ENCODE peak calls at places on chromosomes 4 and X, in five cellular contexts. F is gastrocnemius medialis, K is astrocyte, C is adrenal gland, N is upper lobe of left lung. W is an unnamed sample. For H3K36me3, the result is how much of the 10 kb centered on the place peaks cover.

GRCh38 chr4:78057600-78058560 is 757 bp downstream of the FRAS1 start:
- DNase-seq in N (peak), F (peak), C (peak), K (peak), W (peak)

GRCh38 chrX:17812763-17813162 is 48.3 kb downstream of the RAI2 start:
- DNase-seq in F (no peak), K (no peak), C (peak), N (no peak), W (peak)

GRCh38 chrX:31508338-31508737 is 436.5 kb upstream of the FTHL17 start:
- DNase-seq in N (no peak), K (peak), F (no peak), C (no peak), W (no peak)

GRCh38 chr4:120842046-120842445 is 80.5 kb downstream of the PRDM5 start:
- DNase-seq in F (no peak), C (no peak), K (peak), N (no peak), W (no peak)

GRCh38 chrX:112799425-112799824 is 41.2 kb downstream of the AMOT start:
- DNase-seq in F (no peak), C (no peak), N (no peak), K (no peak), W (no peak)

GRCh38 chrX:128846385-128846784 is 676.9 kb downstream of the SMARCA1 start:
- DNase-seq in N (no peak), C (no peak), K (no peak), F (no peak), W (no peak)

GRCh38 chr4:7410470-7410869 is 24.3 kb downstream of the PSAPL1 start:
- DNase-seq in F (no peak), N (no peak), C (no peak), K (peak), W (no peak)

GRCh38 chrX:106178826-106179225 is 10.7 kb downstream of the PWWP3B start:
- DNase-seq in N (no peak), K (no peak), C (no peak), F (no peak), W (no peak)

GRCh38 chrX:129654652-129655546 is at the start of gene APLN:
- DNase-seq in K (peak), C (peak), F (no peak), N (no peak), W (no peak)

GRCh38 chrX:71143508-71143907 is 1.1 kb upstream of the NLGN3 start:
- DNase-seq in F (peak), K (no peak), C (peak), N (no peak), W (peak)

GRCh38 chr4:88794952-88795351 is 97.3 kb upstream of the NAP1L5 start:
- DNase-seq in N (no peak), K (no peak), C (no peak), F (no peak), W (no peak)

GRCh38 chr4:129094347-129094746 is 1.0 kb upstream of the SCLT1 start:
- DNase-seq in K (no peak), F (no peak), N (no peak), C (no peak), W (no peak)

GRCh38 chr4:163694385-163694784 is 199.9 kb downstream of the TMA16 start:
- DNase-seq in N (no peak), K (peak), F (no peak), C (no peak), W (peak)

GRCh38 chr4:158371158-158371557 is 150.5 kb upstream of the RXFP1 start:
- DNase-seq in F (no peak), N (no peak), C (no peak), K (peak), W (peak)

GRCh38 chr4:32161382-32161781 is 1441.2 kb downstream of the PCDH7 start:
- DNase-seq in N (no peak), C (no peak), K (peak), F (no peak), W (peak)

GRCh38 chrX:77900688-77901087 is 1.4 kb downstream of the COX7B start:
- DNase-seq in K (no peak), F (no peak), N (no peak), C (no peak), W (no peak)

GRCh38 chr4:164383187-164384181 is 370.4 kb upstream of the SMIM31 start:
- DNase-seq in N (no peak), F (no peak), C (no peak), K (peak), W (peak)

GRCh38 chr4:15836362-15836761 is 58.2 kb downstream of the CD38 start:
- DNase-seq in F (no peak), C (no peak), N (no peak), K (no peak), W (peak)

GRCh38 chr4:106766519-106766918 is 269.6 kb downstream of the DKK2 start:
- DNase-seq in C (no peak), K (peak), N (no peak), F (no peak), W (no peak)

GRCh38 chr4:188109157-188109755 is at the start of gene TRIML2:
- DNase-seq in N (no peak), K (no peak), C (no peak), F (no peak), W (peak)

GRCh38 chrX:46326161-46326560 is 219.1 kb downstream of the ZNF674 start:
- DNase-seq in K (peak), N (no peak), C (no peak), F (no peak), W (peak)

GRCh38 chr4:156751486-156751885 is 220.1 kb downstream of the PDGFC start:
- DNase-seq in C (no peak), N (no peak), K (peak), F (no peak), W (peak)

GRCh38 chr4:139454111-139454600 is at the start of gene RAB33B:
- DNase-seq in F (no peak), C (no peak), N (no peak), K (no peak), W (peak)

GRCh38 chr4:158496030-158496741 is 25.5 kb upstream of the RXFP1 start:
- DNase-seq in C (peak), N (peak), K (no peak), F (no peak), W (peak)

GRCh38 chr4:22987861-22988260 is 295.1 kb downstream of the GBA3 start:
- DNase-seq in N (no peak), K (peak), F (peak), C (no peak), W (peak)

GRCh38 chrX:47958943-47959342 is 44.8 kb downstream of the ZNF182 start:
- DNase-seq in K (no peak), N (no peak), F (no peak), C (no peak), W (peak)

GRCh38 chrX:41827886-41828285 is 95.5 kb downstream of the CASK start:
- DNase-seq in C (no peak), N (no peak), K (peak), F (no peak), W (no peak)

DNA sequence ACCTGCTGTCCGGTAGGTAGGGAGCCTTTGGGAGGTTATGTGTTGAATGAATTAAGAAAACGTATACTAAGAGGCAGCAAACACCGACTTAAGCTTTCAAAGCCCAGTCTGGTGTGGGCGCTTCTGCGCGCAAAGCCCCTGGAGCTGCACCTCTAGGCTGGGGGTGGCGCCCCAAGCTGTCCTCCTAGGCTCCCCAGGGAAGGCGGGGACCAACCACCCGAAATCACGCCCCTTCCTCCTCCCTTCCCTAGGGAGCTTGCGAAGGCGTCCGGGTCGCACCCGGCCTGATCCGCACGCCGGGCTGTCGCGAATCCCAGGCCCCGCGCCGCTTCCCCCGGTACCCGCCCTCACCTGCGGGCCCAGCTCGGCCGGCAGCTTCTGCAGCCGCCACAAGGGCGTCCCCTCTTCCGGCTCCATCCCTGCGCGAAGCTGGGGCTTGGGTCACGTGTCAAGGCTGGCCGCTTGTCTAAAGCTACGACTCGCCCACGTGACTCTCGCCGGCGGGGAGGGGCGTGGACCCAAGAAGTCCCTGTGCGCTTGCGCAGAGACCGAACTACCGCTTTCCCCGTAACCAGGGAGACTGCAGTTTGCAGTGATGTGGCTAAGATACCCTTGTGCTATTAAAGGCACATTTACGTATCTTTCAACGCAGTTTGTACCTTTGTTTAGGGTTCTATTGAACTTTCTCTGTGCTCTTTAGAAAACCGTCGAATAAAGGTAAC is at the start of gene COMMD8:
- DNase-seq in C (peak), F (peak), K (peak), N (peak), W (peak)
- TF ChIP-seq CTCF in C (peak), F (peak), K (no peak), N (peak), W (peak)

GRCh38 chrX:1462110-1462509 is 9.4 kb upstream of the ASMTL start:
- DNase-seq in C (no peak), N (no peak), K (no peak), F (no peak), W (no peak)

GRCh38 chrX:1462596-1463251 is 10.0 kb upstream of the ASMTL start:
- DNase-seq in F (no peak), N (peak), C (peak), K (peak), W (peak)

GRCh38 chrX:1464282-1465131 is 11.8 kb upstream of the ASMTL start:
- DNase-seq in N (no peak), F (no peak), C (no peak), K (no peak), W (no peak)

GRCh38 chrX:1465261-1466231 is 12.8 kb upstream of the ASMTL start:
- DNase-seq in K (no peak), C (no peak), F (no peak), N (no peak), W (no peak)

DNA sequence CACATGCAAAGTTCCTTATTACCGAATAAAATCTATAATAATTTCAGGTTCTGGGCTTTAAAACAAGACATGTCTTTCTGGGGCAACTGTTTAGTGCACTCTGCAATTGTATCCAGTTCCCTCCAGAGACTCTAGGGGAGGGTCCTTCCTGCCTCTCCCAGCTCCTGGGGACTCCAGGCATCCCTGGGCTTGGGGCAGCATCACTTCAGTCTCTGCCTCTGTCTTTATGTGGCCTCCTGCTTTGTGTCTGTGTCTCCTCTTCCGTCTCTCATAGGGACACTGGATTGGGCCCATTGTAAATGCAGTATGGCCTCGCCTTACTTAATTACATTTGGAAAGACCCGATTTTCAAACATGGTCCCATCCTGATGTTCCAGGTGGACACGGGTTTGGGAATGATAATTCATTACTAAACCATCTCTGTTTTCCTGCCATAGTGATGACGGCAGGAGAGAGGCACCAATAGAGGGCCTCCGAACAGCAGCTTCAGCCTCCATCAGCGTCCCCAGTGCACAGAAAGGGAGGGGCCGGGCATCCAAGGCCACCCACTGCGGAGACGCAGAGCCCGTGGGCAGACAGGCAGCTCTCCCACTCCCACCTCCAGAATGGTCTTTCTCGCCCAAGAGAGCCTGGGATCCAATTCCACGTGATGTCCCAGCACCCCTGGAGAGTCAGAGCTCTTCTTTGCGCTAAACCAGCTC is 11.0 kb upstream of the ASMTL start:
- DNase-seq in F (no peak), C (peak), K (no peak), N (no peak), W (no peak)
- H3K4me3 ChIP-seq in F (no peak), C (no peak), K (no peak), N (no peak), W (no peak)

GRCh38 chr4:1726146-1726934 is 5.0 kb downstream of the TACC3 start:
- DNase-seq in F (peak), K (peak), N (peak), C (peak), W (peak)

GRCh38 chr4:1725521-1725920 is 4.2 kb downstream of the TACC3 start:
- DNase-seq in K (no peak), C (no peak), F (no peak), N (no peak), W (no peak)

GRCh38 chr4:1730532-1731135 is 9.3 kb downstream of the TACC3 start:
- DNase-seq in N (no peak), F (no peak), K (no peak), C (no peak), W (no peak)

GRCh38 chr4:1727117-1728031 is 6.1 kb downstream of the TACC3 start:
- DNase-seq in F (peak), N (peak), C (peak), K (peak), W (peak)

DNA sequence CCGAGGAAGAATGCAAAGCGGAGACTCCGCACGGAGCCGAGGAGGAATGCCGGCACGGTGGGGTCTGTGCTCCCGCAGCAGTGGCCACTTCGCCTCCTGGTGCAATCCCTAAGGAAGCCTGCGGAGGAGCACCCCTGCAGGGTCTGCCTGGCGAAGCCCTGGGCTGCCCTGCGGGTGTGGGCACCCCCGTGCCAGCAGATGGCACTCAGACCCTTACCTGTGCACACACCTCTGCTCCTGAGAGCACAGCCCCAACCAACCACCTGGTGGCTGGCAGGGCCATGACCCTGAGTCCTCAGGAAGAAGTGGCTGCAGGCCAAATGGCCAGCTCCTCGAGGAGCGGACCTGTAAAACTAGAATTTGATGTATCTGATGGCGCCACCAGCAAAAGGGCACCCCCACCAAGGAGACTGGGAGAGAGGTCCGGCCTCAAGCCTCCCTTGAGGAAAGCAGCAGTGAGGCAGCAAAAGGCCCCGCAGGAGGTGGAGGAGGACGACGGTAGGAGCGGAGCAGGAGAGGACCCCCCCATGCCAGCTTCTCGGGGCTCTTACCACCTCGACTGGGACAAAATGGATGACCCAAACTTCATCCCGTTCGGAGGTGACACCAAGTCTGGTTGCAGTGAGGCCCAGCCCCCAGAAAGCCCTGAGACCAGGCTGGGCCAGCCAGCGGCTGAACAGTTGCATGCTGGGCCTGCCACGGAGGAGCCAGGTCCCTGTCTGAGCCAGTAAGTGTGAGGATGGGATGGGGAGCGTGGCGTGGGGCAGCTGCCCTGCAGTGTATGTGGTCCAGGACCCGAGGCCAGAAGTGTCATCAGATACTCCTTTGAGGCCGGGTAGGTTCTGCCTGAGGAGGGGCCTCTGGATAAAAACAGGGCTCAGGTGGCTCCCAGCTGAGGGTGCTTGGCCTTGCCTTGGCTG is 7.0 kb downstream of the TACC3 start:
- DNase-seq in F (no peak), K (no peak), C (no peak), N (no peak), W (no peak)
- H3K36me3 ChIP-seq in F (under half), K (under half), C (under half), N (under half), W (under half)

DNA sequence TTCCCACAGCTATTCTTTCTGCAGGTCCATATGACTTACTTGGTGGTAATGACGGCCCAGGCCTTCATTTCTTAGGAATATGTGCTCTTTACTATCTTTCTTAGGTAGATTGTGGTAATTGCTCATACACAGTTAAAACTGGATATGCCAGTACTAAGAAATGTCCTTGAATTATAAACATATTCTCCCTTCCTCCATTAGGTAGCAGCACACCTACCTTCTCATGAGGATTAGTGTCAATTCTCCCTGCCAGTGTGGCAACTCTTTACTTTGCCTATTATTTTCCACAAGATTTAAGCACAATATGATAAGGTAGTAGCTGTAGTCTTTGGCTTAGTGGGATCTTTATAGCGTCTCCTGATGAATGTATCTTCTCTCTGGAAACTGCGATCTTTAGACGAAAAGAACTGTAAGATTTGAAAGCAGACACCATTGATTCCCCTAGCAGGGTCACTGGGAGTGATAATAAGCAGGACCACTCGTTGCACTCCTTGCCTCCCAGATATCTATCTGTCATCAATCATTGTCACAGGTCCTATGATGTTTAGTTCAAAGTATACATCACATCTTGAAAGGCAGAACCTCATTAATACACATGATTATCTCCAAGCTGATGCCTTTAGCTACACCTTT is 1240.7 kb downstream of the C4orf33 start:
- DNase-seq in C (no peak), F (no peak), N (no peak), K (peak), W (peak)
- TF ChIP-seq CTCF in C (peak), F (peak), N (no peak), K (peak), W (peak)

DNA sequence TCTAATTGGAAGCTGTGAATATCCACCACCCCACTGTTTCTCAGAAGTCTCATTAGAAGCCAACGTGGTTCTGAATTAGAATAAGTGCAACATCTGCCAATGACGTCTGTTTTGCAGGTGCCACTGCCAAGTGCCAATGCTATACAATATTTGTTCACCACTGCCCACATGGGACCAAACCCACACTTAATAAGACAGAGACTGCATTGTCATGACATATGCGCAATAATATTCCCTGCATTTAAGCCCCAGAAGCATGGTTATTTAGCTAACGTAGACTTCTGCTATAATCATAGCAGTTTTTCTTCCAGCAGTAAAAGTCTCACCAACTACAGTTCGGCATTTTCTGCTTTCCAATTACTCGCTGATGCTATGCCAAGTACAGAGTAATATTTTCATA is 262.5 kb upstream of the PCDH18 start:
- DNase-seq in C (no peak), F (no peak), K (peak), N (no peak), W (no peak)
- H3K4me3 ChIP-seq in C (no peak), F (no peak), K (no peak), N (no peak), W (no peak)

DNA sequence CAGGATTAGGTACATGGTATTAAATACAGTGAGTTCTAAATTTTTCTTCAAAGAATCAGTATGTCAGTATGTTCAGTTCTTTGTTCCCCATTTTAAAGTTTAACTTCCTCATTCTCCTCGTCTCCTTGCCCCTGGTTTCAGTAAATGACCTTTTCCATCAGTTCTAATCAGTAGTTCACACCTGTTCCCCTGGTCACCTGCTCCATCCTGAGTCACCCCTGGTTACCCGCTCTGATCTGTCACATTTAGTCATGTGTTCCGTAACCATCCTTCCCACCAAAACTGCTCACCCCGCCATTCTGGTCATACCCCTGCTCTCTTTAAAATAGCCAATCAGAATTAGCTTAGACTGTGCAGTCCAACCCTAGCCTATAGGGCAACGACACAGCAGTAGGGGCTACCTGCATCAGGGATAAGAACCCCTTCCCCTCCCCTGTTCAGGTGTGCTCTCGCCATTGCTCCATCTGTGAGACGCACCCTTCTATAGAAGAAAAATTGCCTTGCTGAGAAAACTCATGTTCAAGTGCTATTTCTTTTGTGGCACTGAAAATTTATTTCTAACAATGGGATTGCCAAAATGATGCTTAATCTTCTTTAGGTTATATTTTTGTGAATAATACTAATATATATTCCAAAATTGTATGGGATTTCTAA is 181.3 kb downstream of the OR13H1 start:
- DNase-seq in C (no peak), N (no peak), F (no peak), K (no peak), W (no peak)
- H3K36me3 ChIP-seq in C (under half), N (under half), F (under half), K (under half), W (under half)

W was measured in bronchial epithelial cell.